ENCODE peak calls at places on chromosomes 16 and 17, in four cellular contexts. A is heart left ventricle, W is IMR-90, R is endothelial cell of umbilical vein. L is an unnamed sample.
A peak's percentile ranks its signal among the peaks of the same experiment; 100 is the strongest.

GRCh38 chr16:82152641-82153094 is 17.4 kb downstream of the MPHOSPH6 start:
- DNase-seq in A (no peak), W (peak; percentile 70), R (no peak), L (no peak)

GRCh38 chr17:82059272-82060000 is 6.2 kb downstream of the DUS1L start:
- DNase-seq in A (peak; percentile 62), W (no peak), R (no peak), L (no peak)

GRCh38 chr16:27040671-27041070 is 26.1 kb upstream of the C16orf82 start:
- DNase-seq in A (no peak), W (no peak), R (no peak), L (no peak)

GRCh38 chr16:67150058-67150832 is 553 bp downstream of the B3GNT9 start:
- DNase-seq in A (peak; percentile 83), W (peak; percentile 55), R (peak; percentile 63), L (no peak)

GRCh38 chr17:32265192-32265895 is at the start of gene RHBDL3:
- DNase-seq in A (no peak), W (no peak), R (no peak), L (peak; percentile 32)

GRCh38 chr16:69424935-69425784 is 741 bp downstream of the CYB5B start:
- DNase-seq in A (no peak), W (no peak), R (no peak), L (no peak)

GRCh38 chr17:1074886-1075665 is 78.1 kb downstream of the TIMM22 start:
- DNase-seq in A (peak; percentile 64), W (no peak), R (no peak), L (no peak)

GRCh38 chr17:50127661-50128361 is 2.1 kb downstream of the SAMD14 start:
- DNase-seq in A (no peak), W (peak; percentile 45), R (peak; percentile 51), L (no peak)

GRCh38 chr16:50185005-50185505 is 31.9 kb downstream of the TENT4B start:
- DNase-seq in A (no peak), W (peak; percentile 75), R (peak; percentile 60), L (no peak)

GRCh38 chr16:5024632-5025031 is 9.1 kb downstream of the NAGPA start:
- DNase-seq in A (no peak), W (no peak), R (peak; percentile 31), L (peak; percentile 73)

GRCh38 chr16:27127293-27127692 is 60.6 kb downstream of the C16orf82 start:
- DNase-seq in A (no peak), W (peak; percentile 61), R (no peak), L (no peak)

GRCh38 chr17:63631626-63632025 is 9.4 kb downstream of the MAP3K3 start:
- DNase-seq in A (no peak), W (no peak), R (peak; percentile 52), L (no peak)

GRCh38 chr16:17591655-17592405 is 121.1 kb upstream of the XYLT1 start:
- DNase-seq in A (no peak), W (no peak), R (no peak), L (no peak)

GRCh38 chr17:70797166-70797565 is 627.8 kb downstream of the KCNJ2 start:
- DNase-seq in A (no peak), W (no peak), R (no peak), L (no peak)

GRCh38 chr16:73732681-73733080 is 563.9 kb upstream of the PSMD7 start:
- DNase-seq in A (no peak), W (no peak), R (no peak), L (no peak)

GRCh38 chr16:24652209-24652712 is 77.2 kb upstream of the TNRC6A start:
- DNase-seq in A (no peak), W (no peak), R (no peak), L (no peak)

GRCh38 chr16:83717814-83718213 is 90.0 kb upstream of the HSBP1 start:
- DNase-seq in A (no peak), W (peak; percentile 49), R (peak; percentile 36), L (no peak)

GRCh38 chr17:9890124-9890523 is 14.9 kb downstream of the RCVRN start:
- DNase-seq in A (no peak), W (no peak), R (no peak), L (no peak)

GRCh38 chr16:81818514-81819304 is 39.6 kb downstream of the PLCG2 start:
- DNase-seq in A (no peak), W (no peak), R (peak; percentile 63), L (no peak)

GRCh38 chr17:50426814-50427787 is 1.1 kb downstream of the ACSF2 start:
- DNase-seq in A (no peak), W (peak; percentile 37), R (peak; percentile 45), L (peak; percentile 56)

GRCh38 chr16:80807916-80808315 is 3.5 kb upstream of the CDYL2 start:
- DNase-seq in A (no peak), W (no peak), R (no peak), L (no peak)

GRCh38 chr16:2095315-2095853 is 40.3 kb downstream of the PKD1 start:
- DNase-seq in A (no peak), W (peak; percentile 47), R (no peak), L (no peak)

GRCh38 chr16:10428433-10429168 is 42.7 kb downstream of the ATF7IP2 start:
- DNase-seq in A (no peak), W (no peak), R (no peak), L (no peak)

GRCh38 chr16:17374668-17375255 is 96.0 kb downstream of the XYLT1 start:
- DNase-seq in A (no peak), W (no peak), R (no peak), L (no peak)

GRCh38 chr17:45430006-45430737 is 2.5 kb downstream of the ARHGAP27 start:
- DNase-seq in A (no peak), W (no peak), R (no peak), L (no peak)

GRCh38 chr16:2340564-2341455 is at the start of gene ABCA3:
- DNase-seq in A (peak; percentile 97), W (peak; percentile 84), R (peak; percentile 98), L (peak; percentile 94)

GRCh38 chr17:44663095-44663494 is 6.8 kb downstream of the MEIOC start:
- DNase-seq in A (no peak), W (no peak), R (no peak), L (no peak)

GRCh38 chr17:80034977-80035686 is 540 bp downstream of the TBC1D16 start:
- DNase-seq in A (no peak), W (peak; percentile 43), R (peak; percentile 68), L (no peak)

GRCh38 chr16:12819126-12820117 is 15.7 kb upstream of the CPPED1 start:
- DNase-seq in A (peak; percentile 81), W (peak; percentile 36), R (peak; percentile 60), L (peak; percentile 74)

GRCh38 chr17:57092171-57092570 is 7.1 kb downstream of the AKAP1 start:
- DNase-seq in A (no peak), W (peak; percentile 72), R (no peak), L (no peak)

GRCh38 chr17:76292567-76292966 is 15.5 kb downstream of the QRICH2 start:
- DNase-seq in A (no peak), W (no peak), R (no peak), L (no peak)

GRCh38 chr17:83056583-83057396 is 22.6 kb upstream of the METRNL start:
- DNase-seq in A (peak; percentile 48), W (no peak), R (no peak), L (peak; percentile 21)

GRCh38 chr17:10120113-10120485 is 78.3 kb downstream of the GAS7 start:
- DNase-seq in A (no peak), W (no peak), R (no peak), L (no peak)

GRCh38 chr16:89484923-89485679 is 5.3 kb downstream of the ANKRD11 start:
- DNase-seq in A (no peak), W (no peak), R (no peak), L (no peak)

GRCh38 chr16:89393731-89394406 is 96.5 kb downstream of the ANKRD11 start:
- DNase-seq in A (peak; percentile 72), W (no peak), R (peak; percentile 17), L (peak; percentile 68)

GRCh38 chr17:60127068-60128064 is 22.4 kb upstream of the CA4 start:
- DNase-seq in A (no peak), W (no peak), R (no peak), L (no peak)

DNA sequence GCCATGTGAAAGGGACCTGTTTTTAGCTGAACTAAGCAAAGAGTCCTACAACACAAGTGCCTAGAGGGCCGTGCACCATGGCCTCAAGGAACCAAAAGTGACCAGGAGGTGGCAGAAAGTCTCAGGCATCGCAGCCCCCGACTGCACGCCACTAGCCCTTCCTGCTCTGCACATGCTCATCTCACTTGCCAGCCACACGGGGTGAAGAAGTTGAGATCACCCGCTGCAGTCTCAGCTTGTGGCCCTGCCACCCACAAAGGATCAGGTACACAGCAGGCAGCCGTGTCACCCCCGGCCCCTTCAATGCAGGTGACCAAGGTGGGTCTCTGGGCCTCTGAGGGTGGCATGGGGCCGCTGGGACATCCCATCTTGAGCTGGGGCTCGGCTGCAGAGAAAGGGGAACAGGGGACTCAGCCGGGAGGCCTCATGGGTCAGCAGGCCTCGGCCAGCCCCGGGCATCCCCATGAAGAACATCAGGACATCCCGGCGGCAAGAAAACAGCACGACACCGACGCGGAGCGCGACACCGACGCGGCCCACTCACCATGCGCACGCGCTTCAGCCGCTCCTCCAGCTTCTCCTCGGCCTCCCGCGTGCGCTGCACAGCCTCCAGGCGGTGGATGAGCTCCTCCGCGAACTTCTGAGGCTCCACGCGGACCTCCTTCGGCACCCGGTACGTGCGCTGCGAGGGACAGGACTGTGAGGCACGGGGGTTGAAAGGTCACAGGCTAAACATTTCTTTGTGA is 21.0 kb downstream of the PDIA2 start:
- DNase-seq in A (no peak), W (no peak), R (no peak), L (no peak)
- TF ChIP-seq CTCF in A (no peak), W (no peak), R (no peak), L (no peak)

GRCh38 chr17:42672038-42672437 is 4.8 kb downstream of the PLEKHH3 start:
- DNase-seq in A (peak; percentile 55), W (no peak), R (no peak), L (no peak)

GRCh38 chr17:42669705-42670198 is 7.0 kb downstream of the PLEKHH3 start:
- DNase-seq in A (peak; percentile 34), W (no peak), R (no peak), L (no peak)

GRCh38 chr17:42673266-42673884 is 3.4 kb downstream of the PLEKHH3 start:
- DNase-seq in A (peak; percentile 64), W (no peak), R (no peak), L (no peak)

GRCh38 chr17:42670199-42670924 is 6.4 kb downstream of the PLEKHH3 start:
- DNase-seq in A (peak; percentile 63), W (no peak), R (no peak), L (no peak)

DNA sequence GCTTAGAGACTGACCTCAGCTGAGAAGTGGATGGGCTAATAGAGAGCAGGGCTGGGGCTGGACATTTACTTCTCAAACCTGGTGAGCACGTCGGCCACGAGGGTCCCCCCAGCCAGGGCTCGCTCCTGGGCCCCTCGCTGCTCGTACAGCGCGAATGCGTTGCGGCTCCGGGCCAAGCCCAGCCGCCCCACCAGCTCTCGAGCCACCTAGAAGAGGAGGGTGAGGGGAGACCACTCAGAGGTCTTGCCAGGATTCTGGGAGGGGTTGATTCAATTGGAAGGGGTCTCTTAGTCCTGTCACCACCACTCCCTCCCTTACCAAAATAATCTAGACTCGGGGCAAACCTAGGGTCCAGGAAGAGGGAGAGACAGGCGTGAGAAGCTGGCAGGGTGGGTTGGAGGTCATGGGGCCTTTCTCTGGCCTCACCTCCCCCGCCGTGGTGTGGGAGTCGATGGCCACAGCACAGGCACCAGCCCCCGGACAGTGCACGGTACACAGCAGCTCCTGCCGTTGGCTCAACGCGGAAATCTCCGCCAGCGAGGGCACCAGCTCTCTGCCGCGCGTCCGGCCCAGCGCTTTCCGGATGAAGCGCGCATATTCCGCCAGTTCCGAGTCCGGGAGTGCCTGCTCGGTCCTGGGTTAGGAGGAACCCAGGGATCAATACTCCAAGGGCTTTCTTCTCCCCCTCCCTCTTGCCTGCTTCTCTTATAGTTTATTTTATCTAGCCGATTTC is 5.7 kb downstream of the PLEKHH3 start:
- DNase-seq in A (peak; percentile 53), W (no peak), R (no peak), L (no peak)
- H3K4me3 ChIP-seq in A (no peak overlapping the region), W (no peak overlapping the region), R (no peak overlapping the region), L (no peak overlapping the region)

GRCh38 chr17:5438716-5439445 is at the start of gene C1QBP:
- DNase-seq in A (peak; percentile 94), W (peak; percentile 89), R (peak; percentile 96), L (peak; percentile 94)
- TF ChIP-seq POLR2A in A (peak; percentile 78), W (no peak), R (peak; percentile 91), L (no peak)

GRCh38 chr17:47953945-47954344 is 3.7 kb downstream of the PRR15L start:
- DNase-seq in A (no peak), W (no peak), R (no peak), L (no peak)
- TF ChIP-seq CTCF in A (no peak), W (peak; percentile 7), R (no peak), L (no peak)

L was measured in stomach.